ENCODE peak calls at places on chromosomes 12 and 14, in six cellular contexts. K, N, R, C, U and V are unnamed samples.

GRCh38 chr14:101202627-101203404 is 299.3 kb upstream of the RTL1 start:
- DNase-seq in K (no peak), N (no peak), R (no peak), C (no peak), U (no peak), V (peak)

GRCh38 chr12:106831699-106832098 is 57.2 kb downstream of the RIC8B start:
- DNase-seq in K (peak), N (no peak), R (no peak), C (no peak), U (no peak), V (no peak)

GRCh38 chr14:58108717-58109116 is 43.3 kb downstream of the ARMH4 start:
- DNase-seq in K (no peak), N (no peak), R (no peak), C (no peak), U (no peak), V (no peak)

GRCh38 chr12:64731683-64732082 is 27.5 kb downstream of the GNS start:
- DNase-seq in K (no peak), N (no peak), R (no peak), C (no peak), U (no peak), V (no peak)

GRCh38 chr12:111093428-111094142 is 173.2 kb upstream of the MYL2 start:
- DNase-seq in K (no peak), N (no peak), R (peak), C (no peak), U (no peak), V (no peak)

GRCh38 chr12:69884386-69884785 is 59.4 kb downstream of the MYRFL start:
- DNase-seq in K (no peak), N (no peak), R (no peak), C (no peak), U (no peak), V (no peak)

GRCh38 chr12:32944195-32944594 is 47.6 kb upstream of the PKP2 start:
- DNase-seq in K (no peak), N (no peak), R (no peak), C (no peak), U (no peak), V (no peak)

GRCh38 chr12:15151141-15152091 is 69.8 kb downstream of the RERG start:
- DNase-seq in K (peak), N (no peak), R (no peak), C (no peak), U (no peak), V (no peak)

GRCh38 chr14:100822921-100823320 is 3.0 kb upstream of the MEG3 start:
- DNase-seq in K (no peak), N (no peak), R (no peak), C (peak), U (no peak), V (no peak)

GRCh38 chr14:50333010-50333409 is 20.9 kb downstream of the DMAC2L start:
- DNase-seq in K (peak), N (no peak), R (no peak), C (peak), U (no peak), V (no peak)

GRCh38 chr12:96687719-96688118 is 198.3 kb downstream of the CFAP54 start:
- DNase-seq in K (no peak), N (no peak), R (no peak), C (no peak), U (no peak), V (no peak)

GRCh38 chr12:12613334-12613733 is 1.7 kb downstream of the CREBL2 start:
- DNase-seq in K (no peak), N (no peak), R (no peak), C (no peak), U (no peak), V (no peak)

GRCh38 chr12:62760779-62761178 is 174.2 kb downstream of the PPM1H start:
- DNase-seq in K (peak), N (no peak), R (peak), C (peak), U (no peak), V (no peak)

GRCh38 chr14:104294983-104295680 is 156.7 kb downstream of the KIF26A start:
- DNase-seq in K (no peak), N (no peak), R (no peak), C (no peak), U (no peak), V (no peak)

GRCh38 chr12:110622582-110622981 is 8.7 kb downstream of the TCTN1 start:
- DNase-seq in K (no peak), N (no peak), R (no peak), C (no peak), U (no peak), V (no peak)

GRCh38 chr12:8844665-8845064 is 22.2 kb downstream of the A2ML1 start:
- DNase-seq in K (no peak), N (no peak), R (no peak), C (peak), U (no peak), V (no peak)

GRCh38 chr12:79344855-79345840 is 345.6 kb downstream of the PAWR start:
- DNase-seq in K (peak), N (no peak), R (peak), C (peak), U (peak), V (peak)

GRCh38 chr14:58166005-58166983 is 14.3 kb upstream of the ARMH4 start:
- DNase-seq in K (peak), N (peak), R (peak), C (peak), U (peak), V (peak)

GRCh38 chr12:58920102-58920955 is at the start of gene LRIG3:
- DNase-seq in K (peak), N (no peak), R (peak), C (peak), U (peak), V (peak)

GRCh38 chr14:105853089-105853906 is 326.9 kb downstream of the TMEM121 start:
- DNase-seq in K (no peak), N (no peak), R (no peak), C (no peak), U (no peak), V (no peak)

GRCh38 chr12:21773263-21773741 is 1.2 kb downstream of the KCNJ8 start:
- DNase-seq in K (peak), N (no peak), R (peak), C (peak), U (peak), V (peak)

GRCh38 chr14:52380294-52380693 is 66.2 kb downstream of the PTGER2 start:
- DNase-seq in K (no peak), N (no peak), R (peak), C (peak), U (no peak), V (no peak)

GRCh38 chr14:79686196-79686595 is 525.1 kb downstream of the DIO2 start:
- DNase-seq in K (no peak), N (no peak), R (no peak), C (no peak), U (no peak), V (no peak)

GRCh38 chr12:128076188-128076587 is 190.8 kb upstream of the TMEM132C start:
- DNase-seq in K (peak), N (no peak), R (no peak), C (no peak), U (no peak), V (no peak)

GRCh38 chr12:48045061-48045846 is 41.0 kb upstream of the COL2A1 start:
- DNase-seq in K (no peak), N (no peak), R (no peak), C (no peak), U (no peak), V (no peak)

GRCh38 chr12:34598851-34599529 is 576.7 kb downstream of the ALG10 start:
- DNase-seq in K (no peak), N (no peak), R (peak), C (no peak), U (no peak), V (no peak)

GRCh38 chr12:18217981-18218380 is 43.3 kb upstream of the PIK3C2G start:
- DNase-seq in K (no peak), N (no peak), R (no peak), C (peak), U (no peak), V (no peak)

GRCh38 chr12:2248087-2248900 is 195.5 kb downstream of the CACNA1C start:
- DNase-seq in K (no peak), N (no peak), R (no peak), C (peak), U (no peak), V (no peak)

GRCh38 chr14:101104485-101104884 is 201.0 kb upstream of the RTL1 start:
- DNase-seq in K (no peak), N (no peak), R (no peak), C (no peak), U (no peak), V (no peak)

GRCh38 chr14:86796221-86797074 is 1196.5 kb downstream of the GALC start:
- DNase-seq in K (no peak), N (no peak), R (no peak), C (peak), U (no peak), V (no peak)

GRCh38 chr12:68479261-68479581 is 131.5 kb upstream of the RAP1B start:
- DNase-seq in K (no peak), N (no peak), R (no peak), C (peak), U (no peak), V (no peak)

GRCh38 chr14:101369194-101369915 is 191.9 kb upstream of the DIO3 start:
- DNase-seq in K (no peak), N (no peak), R (no peak), C (no peak), U (no peak), V (no peak)

GRCh38 chr12:84891106-84891838 is 21.3 kb downstream of the SLC6A15 start:
- DNase-seq in K (no peak), N (no peak), R (no peak), C (peak), U (no peak), V (no peak)

GRCh38 chr12:65832217-65832616 is 7.9 kb downstream of the HMGA2 start:
- DNase-seq in K (no peak), N (no peak), R (no peak), C (no peak), U (no peak), V (no peak)